ENCODE peak calls at places on chromosomes 4 and X, in six cellular contexts. U is right lobe of liver, R is endodermal cell, Y is HCT116, W is A673, N is brain microvascular endothelial cell. Z is an unnamed sample.

GRCh38 chr4:100657187-100657586 is 139.4 kb upstream of the EMCN start:
- DNase-seq in R (no peak), Y (no peak), U (no peak), W (no peak), N (peak; percentile 30), Z (no peak)

GRCh38 chr4:38082424-38083374 is 122.5 kb downstream of the PTTG2 start:
- DNase-seq in U (no peak), W (no peak), Y (no peak), N (peak; percentile 30), R (no peak), Z (no peak)

GRCh38 chr4:59223292-59223941 is 1976.7 kb upstream of the ADGRL3 start:
- DNase-seq in R (no peak), N (no peak), U (no peak), W (no peak), Y (no peak), Z (no peak)

GRCh38 chr4:5696341-5696740 is 12.0 kb downstream of the EVC2 start:
- DNase-seq in Y (no peak), N (no peak), U (no peak), R (no peak), W (no peak), Z (no peak)

GRCh38 chr4:99462875-99463464 is 27.8 kb upstream of the ADH7 start:
- DNase-seq in W (peak; percentile 79), Y (peak; percentile 57), N (peak; percentile 63), U (peak; percentile 68), R (peak; percentile 83), Z (no peak)

GRCh38 chrX:100654256-100654655 is 10.3 kb downstream of the SRPX2 start:
- DNase-seq in U (no peak), N (no peak), W (peak; percentile 44), Y (no peak), R (peak; percentile 63), Z (no peak)

GRCh38 chr4:19944251-19944650 is 307.5 kb upstream of the SLIT2 start:
- DNase-seq in U (no peak), N (no peak), Y (no peak), W (no peak), R (no peak), Z (no peak)

GRCh38 chr4:3176625-3177229 is 72.2 kb upstream of the MSANTD1 start:
- DNase-seq in N (no peak), W (no peak), R (peak; percentile 6), Y (no peak), U (no peak), Z (no peak)

GRCh38 chr4:128565565-128566186 is 243.8 kb upstream of the JADE1 start:
- DNase-seq in N (no peak), U (peak; percentile 58), Y (peak; percentile 46), W (peak; percentile 51), R (peak; percentile 91), Z (no peak)

GRCh38 chrX:149540621-149541520 is at the start of gene EOLA1:
- DNase-seq in N (peak; percentile 95), U (peak; percentile 82), W (peak; percentile 95), R (no peak), Y (peak; percentile 90), Z (peak; percentile 88)

GRCh38 chr4:174549696-174550095 is 27.4 kb upstream of the HPGD start:
- DNase-seq in N (no peak), W (peak; percentile 55), R (no peak), U (no peak), Y (no peak), Z (no peak)

GRCh38 chr4:41725254-41725653 is 23.3 kb downstream of the PHOX2B start:
- DNase-seq in U (no peak), R (peak; percentile 66), W (no peak), Y (no peak), N (no peak), Z (no peak)

GRCh38 chrX:23637187-23637586 is 30.1 kb upstream of the PRDX4 start:
- DNase-seq in R (no peak), N (no peak), U (no peak), W (no peak), Y (no peak), Z (no peak)

GRCh38 chrX:17475820-17476219 is 100.8 kb downstream of the NHS start:
- DNase-seq in U (no peak), R (no peak), Y (no peak), N (no peak), W (no peak), Z (no peak)

GRCh38 chr4:102501176-102501634 is at the start of gene NFKB1:
- DNase-seq in U (peak; percentile 80), Y (no peak), W (peak; percentile 69), N (peak; percentile 79), R (no peak), Z (peak; percentile 60)

GRCh38 chr4:139732991-139733555 is 67.5 kb downstream of the MGST2 start:
- DNase-seq in N (no peak), Y (no peak), R (no peak), W (no peak), U (no peak), Z (no peak)

GRCh38 chrX:42535233-42535632 is 242.7 kb downstream of the PPP1R2C start:
- DNase-seq in R (no peak), U (no peak), Y (no peak), W (no peak), N (no peak), Z (no peak)

GRCh38 chr4:69610484-69610883 is 29.0 kb downstream of the UGT2A2 start:
- DNase-seq in Y (no peak), N (no peak), R (no peak), U (no peak), W (no peak), Z (no peak)

GRCh38 chr4:57154191-57154590 is 44.0 kb upstream of the IGFBP7 start:
- DNase-seq in R (no peak), N (no peak), U (no peak), Y (no peak), W (peak; percentile 27), Z (no peak)

GRCh38 chr4:152278172-152278504 is 257.8 kb downstream of the FBXW7 start:
- DNase-seq in Y (no peak), N (no peak), U (no peak), R (no peak), W (no peak), Z (no peak)

GRCh38 chr4:21992330-21992729 is 43.8 kb upstream of the KCNIP4 start:
- DNase-seq in W (no peak), Y (no peak), N (peak; percentile 2), R (no peak), U (no peak), Z (no peak)

GRCh38 chrX:12947545-12948235 is 27.2 kb upstream of the TMSB4X start:
- DNase-seq in W (no peak), R (no peak), N (no peak), Y (no peak), U (no peak), Z (no peak)

GRCh38 chrX:139931646-139932076 is 1.2 kb downstream of the ATP11C start:
- DNase-seq in N (no peak), Y (no peak), U (no peak), W (no peak), R (peak; percentile 53), Z (no peak)

GRCh38 chr4:89752932-89753598 is 83.9 kb downstream of the SNCA start:
- DNase-seq in Y (no peak), U (no peak), N (peak; percentile 74), W (no peak), R (no peak), Z (no peak)

GRCh38 chr4:169458575-169458974 is 153.8 kb downstream of the NEK1 start:
- DNase-seq in N (no peak), Y (no peak), R (no peak), U (no peak), W (no peak), Z (no peak)

GRCh38 chrX:133660356-133660755 is 245.1 kb upstream of the GPC4 start:
- DNase-seq in U (no peak), Y (no peak), W (no peak), R (no peak), N (no peak), Z (no peak)

GRCh38 chrX:43744284-43744683 is 88.2 kb downstream of the MAOA start:
- DNase-seq in Y (no peak), U (no peak), R (no peak), W (no peak), N (no peak), Z (no peak)

GRCh38 chr4:114684462-114684861 is 85.9 kb downstream of the UGT8 start:
- DNase-seq in Y (no peak), N (no peak), U (no peak), R (no peak), W (no peak), Z (no peak)

GRCh38 chr4:114690571-114690970 is 92.0 kb downstream of the UGT8 start:
- DNase-seq in W (no peak), U (no peak), R (no peak), N (no peak), Y (no peak), Z (no peak)

GRCh38 chr4:114691865-114692264 is 93.3 kb downstream of the UGT8 start:
- DNase-seq in U (no peak), R (no peak), N (no peak), W (no peak), Y (no peak), Z (no peak)

GRCh38 chr4:114692958-114693357 is 94.4 kb downstream of the UGT8 start:
- DNase-seq in N (no peak), R (no peak), U (no peak), Y (no peak), W (no peak), Z (no peak)

GRCh38 chr4:114688063-114688462 is 89.5 kb downstream of the UGT8 start:
- DNase-seq in N (no peak), U (no peak), Y (no peak), R (no peak), W (no peak), Z (no peak)
- H3K27ac ChIP-seq in N (no peak overlapping the region), U (no peak overlapping the region), Y (no peak overlapping the region), R (no peak overlapping the region), W (no peak overlapping the region), Z (no peak overlapping the region)

GRCh38 chrX:40176256-40176978 is 78.7 kb upstream of the BCOR start:
- DNase-seq in N (no peak), W (peak; percentile 64), Y (no peak), R (peak; percentile 84), U (peak; percentile 82), Z (no peak)
- H3K4me3 ChIP-seq in N (peak overlapping the region; percentile 53), W (peak overlapping the region; percentile 43), Y (peak overlapping the region; percentile 60), R (peak overlapping the region; percentile 75), U (peak overlapping the region; percentile 59), Z (peak overlapping the region; percentile 40)

GRCh38 chr4:95059630-95060029 is 301.9 kb downstream of the BMPR1B start:
- DNase-seq in N (no peak), U (no peak), R (no peak), W (peak; percentile 32), Y (no peak), Z (no peak)
- TF ChIP-seq CTCF in N (no peak), U (no peak), R (no peak), W (no peak), Y (no peak), Z (no peak)

GRCh38 chr4:67535280-67535840 is 9.9 kb downstream of the CENPC start:
- DNase-seq in R (no peak), N (no peak), Y (no peak), W (no peak), U (no peak), Z (no peak)

GRCh38 chr4:67533112-67533511 is 12.2 kb downstream of the CENPC start:
- DNase-seq in N (no peak), U (no peak), W (no peak), Y (no peak), R (no peak), Z (no peak)

DNA sequence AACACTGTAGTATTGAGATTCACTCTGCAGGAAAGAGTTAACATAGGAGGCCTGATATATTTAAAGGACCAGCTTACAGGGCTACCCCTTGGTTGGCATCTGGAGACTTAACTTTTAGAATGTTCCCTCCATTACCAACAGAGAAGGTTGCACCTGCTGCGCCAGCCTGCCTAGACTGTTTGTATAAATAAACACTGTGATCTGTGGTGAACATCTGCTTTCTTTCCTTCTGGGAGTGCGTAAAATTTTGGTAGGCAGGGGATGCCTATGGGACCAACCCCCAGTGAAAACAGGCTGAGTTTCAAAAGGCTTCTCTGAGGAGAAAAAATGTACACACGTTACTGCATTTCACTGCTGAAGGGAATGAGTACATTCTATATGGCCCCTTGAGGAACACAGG is 14.0 kb downstream of the CENPC start:
- DNase-seq in W (no peak), Y (no peak), U (no peak), N (no peak), R (no peak), Z (no peak)
- H3K27ac ChIP-seq in W (no peak overlapping the region), Y (no peak overlapping the region), U (no peak overlapping the region), N (no peak overlapping the region), R (no peak overlapping the region), Z (no peak overlapping the region)